ENCODE peak calls at places on chromosomes 6 and 20, in four cellular contexts. R is mucosa of descending colon, J is kidney epithelial cell, Y is ovary. O is an unnamed sample.

GRCh38 chr6:46993846-46994245 is 48.3 kb downstream of the ADGRF1 start:
- DNase-seq in R (no peak), J (peak; percentile 96), Y (no peak), O (peak; percentile 85)

GRCh38 chr6:84166395-84166794 is 61.0 kb downstream of the CEP162 start:
- DNase-seq in R (peak; percentile 4), J (no peak), Y (no peak), O (no peak)

GRCh38 chr6:138605958-138606357 is 106.7 kb upstream of the NHSL1 start:
- DNase-seq in R (no peak), J (no peak), Y (no peak), O (no peak)

GRCh38 chr6:105113422-105113821 is 66.4 kb downstream of the POPDC3 start:
- DNase-seq in R (no peak), J (no peak), Y (no peak), O (no peak)

GRCh38 chr6:33202799-33203198 is 1.7 kb upstream of the HSD17B8 start:
- DNase-seq in R (no peak), J (no peak), Y (no peak), O (no peak)

GRCh38 chr6:17394192-17394611 is 807 bp downstream of the CAP2 start:
- DNase-seq in R (peak; percentile 35), J (no peak), Y (peak; percentile 42), O (peak; percentile 55)

GRCh38 chr6:36029464-36029863 is 1.9 kb downstream of the MAPK14 start:
- DNase-seq in R (no peak), J (no peak), Y (no peak), O (peak; percentile 91)

GRCh38 chr6:145963216-145964068 is 716 bp downstream of the SHPRH start:
- DNase-seq in R (peak; percentile 47), J (no peak), Y (no peak), O (peak; percentile 42)

GRCh38 chr6:147099974-147100373 is 104.2 kb upstream of the STXBP5 start:
- DNase-seq in R (no peak), J (peak; percentile 7), Y (no peak), O (peak; percentile 84)

GRCh38 chr20:62752671-62753501 is 43.4 kb upstream of the MRGBP start:
- DNase-seq in R (no peak), J (no peak), Y (no peak), O (no peak)

GRCh38 chr20:8133816-8134451 is 1.9 kb downstream of the PLCB1 start:
- DNase-seq in R (no peak), J (no peak), Y (no peak), O (no peak)

GRCh38 chr6:109672204-109672603 is 18.8 kb downstream of the AK9 start:
- DNase-seq in R (no peak), J (no peak), Y (no peak), O (peak; percentile 28)

GRCh38 chr20:21557246-21557982 is 43.5 kb upstream of the NKX2-2 start:
- DNase-seq in R (no peak), J (no peak), Y (no peak), O (no peak)

GRCh38 chr6:67680297-67680932 is 954.7 kb upstream of the ADGRB3 start:
- DNase-seq in R (no peak), J (no peak), Y (no peak), O (peak; percentile 23)

GRCh38 chr6:72968704-72969103 is 256.6 kb downstream of the KHDC1L start:
- DNase-seq in R (no peak), J (peak; percentile 86), Y (no peak), O (no peak)

GRCh38 chr6:138844203-138844602 is 48.3 kb downstream of the ECT2L start:
- DNase-seq in R (peak; percentile 3), J (no peak), Y (peak; percentile 21), O (peak; percentile 89)

GRCh38 chr6:160979063-160979708 is 12.4 kb upstream of the MAP3K4 start:
- DNase-seq in R (no peak), J (no peak), Y (no peak), O (peak; percentile 61)

GRCh38 chr20:60892095-60892813 is 359.8 kb upstream of the CDH4 start:
- DNase-seq in R (no peak), J (no peak), Y (no peak), O (no peak)

GRCh38 chr20:62772618-62772993 is 23.7 kb upstream of the MRGBP start:
- DNase-seq in R (no peak), J (no peak), Y (no peak), O (no peak)

GRCh38 chr20:14264869-14265268 is 72.5 kb downstream of the FLRT3 start:
- DNase-seq in R (no peak), J (no peak), Y (no peak), O (peak; percentile 73)

GRCh38 chr20:20373046-20373706 is 5.3 kb downstream of the INSM1 start:
- DNase-seq in R (no peak), J (no peak), Y (no peak), O (peak; percentile 40)

GRCh38 chr20:38152175-38153010 is 12.7 kb downstream of the TGM2 start:
- DNase-seq in R (peak; percentile 75), J (peak; percentile 87), Y (peak; percentile 64), O (peak; percentile 58)

GRCh38 chr20:25277941-25278521 is 30.1 kb downstream of the PYGB start:
- DNase-seq in R (no peak), J (no peak), Y (no peak), O (no peak)

GRCh38 chr6:125191916-125192609 is 38.5 kb downstream of the TPD52L1 start:
- DNase-seq in R (peak; percentile 79), J (peak; percentile 59), Y (no peak), O (peak; percentile 86)

GRCh38 chr6:18388252-18388651 is 1.1 kb downstream of the RNF144B start:
- DNase-seq in R (no peak), J (no peak), Y (no peak), O (no peak)

GRCh38 chr6:10610289-10610688 is 84.1 kb downstream of the C6orf52 start:
- DNase-seq in R (peak; percentile 14), J (no peak), Y (no peak), O (peak; percentile 67)

DNA sequence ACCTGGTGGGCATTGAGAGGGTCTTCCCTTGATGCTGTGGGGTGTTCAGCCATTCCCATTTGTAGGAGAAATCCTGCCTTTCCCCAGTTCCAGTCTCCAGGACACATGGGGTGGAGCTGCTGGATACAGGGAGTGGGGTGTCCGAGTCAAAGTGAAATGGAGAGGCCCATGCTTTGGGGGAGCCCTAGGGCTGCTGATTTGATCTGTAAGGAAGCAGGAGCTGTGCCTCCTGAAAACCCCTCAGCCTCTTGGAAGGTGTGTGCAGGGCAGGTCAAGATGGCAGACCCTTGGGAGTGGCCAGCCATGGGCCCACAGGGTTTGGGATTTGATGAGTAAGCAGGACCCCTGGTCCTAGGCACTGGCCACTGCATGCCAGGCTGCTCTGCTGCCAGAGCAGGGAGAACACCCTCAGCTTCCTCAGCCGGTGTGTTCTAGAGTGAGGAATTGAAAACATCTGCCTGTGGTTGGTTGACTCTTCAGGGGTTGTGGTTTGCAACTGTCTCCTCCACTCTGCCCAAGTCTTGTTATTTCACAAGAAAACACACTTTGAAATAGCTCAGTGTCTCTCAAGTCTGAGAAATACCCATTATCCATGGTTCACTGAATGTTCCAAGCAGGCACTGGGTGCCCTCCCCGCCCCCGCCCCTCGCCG is 81.9 kb downstream of the SERAC1 start:
- DNase-seq in R (no peak), J (peak; percentile 91), Y (no peak), O (peak; percentile 40)
- H3K4me3 ChIP-seq in R (no peak overlapping the region), J (no peak overlapping the region), Y (no peak overlapping the region), O (no peak overlapping the region)

GRCh38 chr20:44495802-44496481 is 20.3 kb downstream of the TTPAL start:
- DNase-seq in R (no peak), J (peak; percentile 93), Y (no peak), O (peak; percentile 87)
- TF ChIP-seq CTCF in R (no peak), J (no peak), Y (no peak), O (no peak)

GRCh38 chr6:75282706-75283105 is 1.9 kb downstream of the TMEM30A start:
- DNase-seq in R (no peak), J (no peak), Y (no peak), O (no peak)
- H3K4me3 ChIP-seq in R (no peak overlapping the region), J (peak overlapping the region; percentile 95), Y (no peak overlapping the region), O (peak overlapping the region; percentile 88)

DNA sequence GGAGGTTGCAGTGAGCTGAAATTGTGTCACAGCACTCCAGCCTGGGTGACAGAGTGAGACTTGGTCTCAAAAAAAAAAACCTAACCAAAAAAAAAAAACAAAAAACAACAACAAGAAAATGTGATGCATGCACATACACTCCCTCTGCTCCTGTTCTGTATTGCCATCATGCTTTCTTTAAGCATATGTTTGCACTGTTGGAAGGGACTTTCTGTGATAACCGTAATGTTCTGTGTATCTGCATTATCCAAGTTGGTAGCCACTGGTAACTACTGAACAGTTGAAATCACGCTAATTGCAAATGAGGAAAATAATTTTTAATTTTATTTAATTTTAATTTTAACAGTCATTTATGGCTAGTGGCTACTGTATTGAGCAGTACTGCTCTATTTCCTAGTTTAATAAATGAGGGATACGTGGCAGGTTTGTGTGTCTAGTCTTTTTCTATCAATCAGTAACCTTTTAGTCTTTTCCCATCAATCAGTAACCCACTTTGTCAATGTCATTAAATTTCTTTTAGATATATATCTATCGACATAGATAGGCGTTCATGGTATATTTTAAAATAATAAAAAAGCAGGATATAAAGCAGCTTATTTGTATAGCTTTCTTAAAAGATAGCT is 135.6 kb downstream of the ASCC3 start:
- DNase-seq in R (no peak), J (no peak), Y (no peak), O (no peak)
- TF ChIP-seq CTCF in R (no peak), J (no peak), Y (no peak), O (no peak)

DNA sequence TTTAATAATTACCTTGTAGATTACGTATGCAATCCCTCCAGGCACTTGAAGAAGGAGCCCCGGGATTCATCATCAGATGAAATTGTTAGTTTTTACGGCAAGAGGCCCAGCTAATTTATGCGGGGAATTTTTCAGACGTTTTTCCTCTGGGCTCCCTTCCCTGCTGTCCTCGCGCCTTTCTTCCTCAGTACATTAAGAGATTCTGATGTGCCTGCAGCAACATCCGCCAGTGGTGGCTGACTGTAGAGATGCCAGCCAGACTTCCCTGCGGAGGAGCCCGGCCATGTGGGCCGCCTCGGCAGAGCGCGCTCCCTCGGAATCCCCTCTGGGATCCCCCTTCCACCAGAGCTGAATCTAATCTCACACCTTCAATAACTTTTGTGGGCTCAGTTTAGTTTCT is 46.4 kb upstream of the POU3F2 start:
- DNase-seq in R (no peak), J (no peak), Y (no peak), O (no peak)
- H3K4me3 ChIP-seq in R (no peak overlapping the region), J (no peak overlapping the region), Y (no peak overlapping the region), O (no peak overlapping the region)

DNA sequence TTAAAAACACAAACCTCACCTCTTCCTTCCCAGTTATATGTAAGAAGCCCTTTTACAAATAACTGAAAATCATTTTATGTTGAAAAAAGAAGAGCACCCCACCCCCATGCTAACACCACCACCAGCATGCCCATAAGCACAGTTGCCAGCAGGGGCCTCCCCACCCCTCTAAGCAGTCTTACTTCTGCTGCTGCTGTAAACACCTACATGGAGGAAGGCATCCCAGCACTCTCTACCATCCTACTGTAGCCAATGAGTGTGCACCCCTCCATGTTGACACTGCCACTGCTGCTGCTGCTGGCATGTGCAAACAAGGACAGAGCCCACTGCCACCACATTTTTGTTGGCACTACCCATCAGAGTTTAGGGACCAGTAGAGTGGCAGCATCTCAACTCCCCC is 49.6 kb upstream of the PHIP start:
- DNase-seq in R (no peak), J (no peak), Y (no peak), O (no peak)
- TF ChIP-seq CTCF in R (no peak), J (peak; percentile 16), Y (no peak), O (no peak)